ENCODE peak calls at places on chromosomes 16 and 17, in six cellular contexts. Z, K, Q, P, O and F are unnamed samples.

GRCh38 chr16:21276090-21276489 is 2.0 kb downstream of the CRYM start:
- DNase-seq in Q (no peak), K (no peak), Z (no peak), P (no peak), O (no peak), F (no peak)

GRCh38 chr16:27499659-27500055 is 50.1 kb downstream of the GTF3C1 start:
- DNase-seq in K (no peak), O (peak), Q (no peak), P (no peak), Z (no peak), F (no peak)

GRCh38 chr17:28381141-28381825 is 9.8 kb downstream of the SARM1 start:
- DNase-seq in O (no peak), P (peak), K (no peak), Z (no peak), Q (peak), F (no peak)

GRCh38 chr16:89370081-89370511 is 120.3 kb downstream of the ANKRD11 start:
- DNase-seq in K (peak), P (no peak), Z (no peak), Q (no peak), O (no peak), F (no peak)

GRCh38 chr16:86663691-86664517 is 85.6 kb downstream of the FOXL1 start:
- DNase-seq in Q (no peak), P (no peak), O (no peak), K (peak), Z (no peak), F (no peak)

GRCh38 chr17:3983945-3984484 is 19.8 kb upstream of the ATP2A3 start:
- DNase-seq in Q (no peak), O (no peak), Z (no peak), K (peak), P (peak), F (no peak)

GRCh38 chr16:51149251-51149661 is 1.8 kb downstream of the SALL1 start:
- DNase-seq in K (peak), Q (no peak), Z (no peak), O (no peak), P (peak), F (no peak)

GRCh38 chr16:35792516-35793285 is 2333.3 kb downstream of the TP53TG3F start:
- DNase-seq in P (no peak), O (no peak), Q (no peak), K (no peak), Z (no peak), F (no peak)

GRCh38 chr16:89290887-89291286 is 73.4 kb downstream of the ZNF778 start:
- DNase-seq in Q (no peak), K (no peak), Z (no peak), O (no peak), P (peak), F (no peak)

GRCh38 chr17:31349454-31349853 is 28.0 kb upstream of the EVI2A start:
- DNase-seq in Z (no peak), Q (no peak), P (no peak), O (no peak), K (no peak), F (no peak)

GRCh38 chr16:89120281-89120680 is 26.6 kb downstream of the ACSF3 start:
- DNase-seq in P (no peak), Q (no peak), K (no peak), Z (no peak), O (peak), F (no peak)

GRCh38 chr16:30551781-30552180 is 6.4 kb downstream of the ZNF764 start:
- DNase-seq in P (no peak), Z (no peak), O (no peak), K (no peak), Q (no peak), F (no peak)

GRCh38 chr16:69253796-69254426 is 57.2 kb upstream of the VPS4A start:
- DNase-seq in P (no peak), Q (peak), O (no peak), Z (no peak), K (peak), F (peak)

GRCh38 chr17:56481654-56482053 is 111.8 kb upstream of the NOG start:
- DNase-seq in Q (no peak), P (no peak), Z (no peak), O (no peak), K (no peak), F (no peak)

GRCh38 chr16:48067388-48067787 is 88.4 kb downstream of the ABCC12 start:
- DNase-seq in K (no peak), Z (no peak), Q (no peak), O (no peak), P (no peak), F (no peak)

GRCh38 chr17:17246879-17247278 is 9.9 kb upstream of the FLCN start:
- DNase-seq in P (no peak), K (no peak), Q (no peak), Z (no peak), O (no peak), F (no peak)

GRCh38 chr17:37079735-37080134 is 131.0 kb downstream of the AATF start:
- DNase-seq in O (no peak), K (no peak), P (no peak), Z (no peak), Q (no peak), F (no peak)

GRCh38 chr17:27805520-27806146 is 5.3 kb upstream of the NOS2 start:
- DNase-seq in O (peak), Z (peak), P (peak), K (peak), Q (peak), F (peak)

GRCh38 chr16:1262846-1263221 is 7.0 kb downstream of the TPSD1 start:
- DNase-seq in Z (no peak), Q (no peak), P (no peak), O (no peak), K (no peak), F (no peak)

GRCh38 chr16:48580925-48581500 is 29.0 kb downstream of the N4BP1 start:
- DNase-seq in P (no peak), K (peak), O (no peak), Q (no peak), Z (no peak), F (no peak)

GRCh38 chr17:49254066-49254465 is 23.5 kb upstream of the PHOSPHO1 start:
- DNase-seq in Z (no peak), Q (no peak), P (no peak), K (no peak), O (no peak), F (no peak)
- TF ChIP-seq CTCF in Z (no peak), Q (no peak), P (peak), K (no peak), O (no peak), F (no peak)

GRCh38 chr16:57489229-57489628 is 2.9 kb upstream of the DOK4 start:
- DNase-seq in K (no peak), O (peak), Q (no peak), P (no peak), Z (no peak), F (no peak)

GRCh38 chr16:57485091-57485915 is 990 bp downstream of the DOK4 start:
- DNase-seq in Q (peak), K (no peak), P (no peak), O (no peak), Z (no peak), F (no peak)

GRCh38 chr16:57485916-57486857 is at the start of gene DOK4:
- DNase-seq in O (peak), P (peak), Q (peak), Z (peak), K (peak), F (peak)

GRCh38 chr16:57484515-57485005 is 1.7 kb downstream of the DOK4 start:
- DNase-seq in Z (no peak), Q (no peak), K (no peak), O (no peak), P (no peak), F (no peak)

GRCh38 chr16:57486858-57487834 is 853 bp upstream of the DOK4 start:
- DNase-seq in O (no peak), K (no peak), P (no peak), Z (no peak), Q (peak), F (no peak)
- H3K4me3 ChIP-seq in O (peak), K (no peak), P (peak), Z (no peak), Q (no peak), F (peak)

GRCh38 chr17:29590261-29590978 is 972 bp upstream of the GIT1 start:
- DNase-seq in K (peak), O (no peak), Q (no peak), P (no peak), Z (peak), F (no peak)
- H3K27ac ChIP-seq in K (no peak), O (peak), Q (peak), P (no peak), Z (peak), F (peak)

GRCh38 chr17:76612977-76613851 is 27.6 kb upstream of the ST6GALNAC2 start:
- DNase-seq in P (peak), K (no peak), Q (peak), O (no peak), Z (no peak), F (no peak)
- TF ChIP-seq CTCF in P (peak), K (no peak), Q (no peak), O (no peak), Z (no peak), F (no peak)

GRCh38 chr17:78044280-78044835 is 84.2 kb downstream of the TMC6 start:
- DNase-seq in Z (no peak), O (no peak), K (no peak), Q (no peak), P (no peak), F (no peak)
- H3K4me3 ChIP-seq in Z (no peak), O (no peak), K (no peak), Q (no peak), P (no peak), F (no peak)